ENCODE peak calls at places on chromosomes 1 and 21, in ten cellular contexts. A is esophagus squamous epithelium; H is esophagus muscularis mucosa; W is GM10248; K is stimulated activated CD4-positive, alpha-beta T cell treated with anti-CD3 and anti-CD28 coated beads, Interleukin-1b, Interleukin-23, amount 100 ng/mL, for 48 hours; Q is A172; P is globus pallidus; Y is CD4-positive, alpha-beta T cell; Z is activated CD8-positive, alpha-beta T cell treated with anti-CD3 and anti-CD28 coated beads for 36 hours; U is activated naive CD4-positive, alpha-beta T cell treated with anti-CD3 and anti-CD28 coated beads, Interleukin-2, amount 10 ng/mL, durations not matched to agents 7 days and 5 days. X is an unnamed sample.

GRCh38 chr1:153140484-153140883 is 10.2 kb downstream of the SPRR2G start:
- DNase-seq in Q (no peak), W (no peak), P (no peak), K (no peak), Y (no peak), H (no peak), U (no peak), A (no peak), Z (no peak), X (no peak)

GRCh38 chr1:57473448-57473847 is 49.6 kb upstream of the DAB1 start:
- DNase-seq in K (no peak), P (no peak), Z (no peak), H (no peak), U (no peak), Y (no peak), W (no peak), Q (no peak), A (no peak), X (no peak)

GRCh38 chr1:25004355-25004754 is 74.3 kb upstream of the RUNX3 start:
- DNase-seq in W (no peak), Q (no peak), H (no peak), A (no peak), K (no peak), Y (no peak), P (no peak), Z (peak; percentile 65), U (peak; percentile 47), X (no peak)

GRCh38 chr1:55007626-55008025 is 8.9 kb downstream of the BSND start:
- DNase-seq in P (no peak), Q (peak; percentile 46), K (no peak), Y (no peak), A (no peak), W (no peak), Z (no peak), U (no peak), H (no peak), X (no peak)

GRCh38 chr1:190957565-190957964 is 479.9 kb upstream of the BRINP3 start:
- DNase-seq in W (no peak), Q (no peak), H (no peak), Z (no peak), U (no peak), P (no peak), Y (no peak), A (no peak), K (no peak), X (no peak)

GRCh38 chr1:31734582-31735107 is 29.5 kb downstream of the ADGRB2 start:
- DNase-seq in P (no peak), U (no peak), H (no peak), Y (no peak), K (no peak), W (no peak), A (no peak), Q (peak; percentile 45), Z (no peak), X (no peak)

GRCh38 chr1:53593758-53594380 is 134.7 kb downstream of the DMRTB1 start:
- DNase-seq in W (no peak), Z (peak; percentile 15), Q (no peak), K (no peak), A (no peak), U (peak; percentile 30), H (no peak), P (no peak), Y (no peak), X (no peak)

GRCh38 chr1:30779294-30780071 is 21.9 kb upstream of the LAPTM5 start:
- DNase-seq in W (peak; percentile 87), H (peak; percentile 97), K (peak; percentile 90), Z (peak; percentile 97), P (peak; percentile 86), U (peak; percentile 94), A (no peak), Q (peak; percentile 44), Y (peak; percentile 96), X (peak; percentile 96)

GRCh38 chr1:202807926-202808757 is at the start of gene KDM5B:
- DNase-seq in Y (peak; percentile 38), Z (peak; percentile 81), P (peak; percentile 43), Q (peak; percentile 57), A (no peak), U (peak; percentile 74), K (peak; percentile 72), W (peak; percentile 64), H (no peak), X (peak; percentile 75)

GRCh38 chr1:217133092-217133491 is 409.9 kb upstream of the ESRRG start:
- DNase-seq in Z (no peak), Y (no peak), Q (no peak), W (no peak), K (no peak), U (no peak), A (no peak), P (no peak), H (no peak), X (no peak)

GRCh38 chr21:17454315-17455027 is 58.4 kb upstream of the CXADR start:
- DNase-seq in Q (peak; percentile 97), H (peak; percentile 89), Z (peak; percentile 61), P (peak; percentile 70), A (no peak), W (no peak), K (peak; percentile 69), U (no peak), Y (peak; percentile 1), X (peak; percentile 63)

GRCh38 chr1:112557385-112557784 is 48.6 kb downstream of the WNT2B start:
- DNase-seq in W (no peak), Q (no peak), P (no peak), U (no peak), Y (no peak), A (no peak), H (no peak), K (no peak), Z (no peak), X (no peak)

GRCh38 chr1:218942421-218942820 is 231.3 kb upstream of the LYPLAL1 start:
- DNase-seq in P (no peak), U (no peak), W (no peak), Y (no peak), Z (no peak), K (no peak), Q (no peak), A (no peak), H (no peak), X (no peak)

GRCh38 chr1:228883535-228883934 is 148.3 kb downstream of the RHOU start:
- DNase-seq in W (no peak), Y (no peak), H (no peak), Z (no peak), K (no peak), P (no peak), A (no peak), Q (no peak), U (no peak), X (no peak)

GRCh38 chr1:64915381-64916274 is 50.7 kb downstream of the JAK1 start:
- DNase-seq in Q (peak; percentile 64), H (no peak), U (no peak), Y (no peak), K (no peak), Z (no peak), A (no peak), W (no peak), P (no peak), X (no peak)

GRCh38 chr1:2635271-2636010 is 2.6 kb upstream of the MMEL1 start:
- DNase-seq in A (no peak), P (no peak), W (peak; percentile 15), Q (no peak), U (no peak), Y (no peak), Z (no peak), K (no peak), H (no peak), X (no peak)

GRCh38 chr21:37435120-37435519 is 68.5 kb downstream of the DYRK1A start:
- DNase-seq in H (no peak), W (no peak), Y (no peak), A (no peak), Q (peak; percentile 97), Z (peak; percentile 65), P (peak; percentile 94), U (peak; percentile 68), K (peak; percentile 39), X (peak; percentile 40)